ENCODE peak calls at places on chromosomes 6 and 20, in five cellular contexts. One of them, this sample, is unnamed.

GRCh38 chr6:64049736-64050135 is 414.1 kb downstream of the PHF3 start:
- DNase-seq in neural crest cell: no peak
- DNase-seq in A549: no peak
- DNase-seq in SW480: no peak
- DNase-seq in hippocampal formation: no peak
- DNase-seq in this sample: no peak

GRCh38 chr6:158285321-158285960 is 26.8 kb upstream of the TULP4 start:
- DNase-seq in A549: no peak
- DNase-seq in neural crest cell: peak
- DNase-seq in hippocampal formation: peak
- DNase-seq in SW480: no peak
- DNase-seq in this sample: no peak

GRCh38 chr20:50762045-50762422 is 30.7 kb downstream of the PARD6B start:
- DNase-seq in hippocampal formation: no peak
- DNase-seq in A549: no peak
- DNase-seq in SW480: no peak
- DNase-seq in neural crest cell: no peak
- DNase-seq in this sample: no peak

GRCh38 chr20:37757550-37757949 is 63.7 kb downstream of the CTNNBL1 start:
- DNase-seq in SW480: peak
- DNase-seq in A549: no peak
- DNase-seq in hippocampal formation: no peak
- DNase-seq in neural crest cell: no peak
- DNase-seq in this sample: peak

GRCh38 chr6:159720708-159721107 is 6.6 kb upstream of the WTAP start:
- DNase-seq in A549: peak
- DNase-seq in hippocampal formation: no peak
- DNase-seq in SW480: peak
- DNase-seq in neural crest cell: no peak
- DNase-seq in this sample: no peak

GRCh38 chr6:1597924-1598323 is 11.8 kb upstream of the FOXC1 start:
- DNase-seq in hippocampal formation: no peak
- DNase-seq in SW480: no peak
- DNase-seq in A549: no peak
- DNase-seq in neural crest cell: no peak
- DNase-seq in this sample: no peak

GRCh38 chr6:29553268-29554057 is 6.1 kb downstream of the UBD start:
- DNase-seq in hippocampal formation: no peak
- DNase-seq in neural crest cell: peak
- DNase-seq in A549: no peak
- DNase-seq in SW480: no peak
- DNase-seq in this sample: peak

GRCh38 chr20:1338801-1339200 is 9.9 kb upstream of the SDCBP2 start:
- DNase-seq in A549: no peak
- DNase-seq in SW480: no peak
- DNase-seq in hippocampal formation: no peak
- DNase-seq in neural crest cell: no peak
- DNase-seq in this sample: no peak

GRCh38 chr6:63644668-63645326 is 9.2 kb downstream of the PHF3 start:
- DNase-seq in hippocampal formation: no peak
- DNase-seq in SW480: no peak
- DNase-seq in A549: no peak
- DNase-seq in neural crest cell: no peak
- DNase-seq in this sample: no peak

GRCh38 chr6:150363733-150364132 is 5.1 kb upstream of the IYD start:
- DNase-seq in neural crest cell: no peak
- DNase-seq in hippocampal formation: no peak
- DNase-seq in SW480: no peak
- DNase-seq in A549: no peak
- DNase-seq in this sample: no peak

GRCh38 chr20:56411759-56412472 is at the start of gene CASS4:
- DNase-seq in A549: no peak
- DNase-seq in SW480: no peak
- DNase-seq in hippocampal formation: peak
- DNase-seq in neural crest cell: no peak
- DNase-seq in this sample: no peak

GRCh38 chr6:35725721-35726438 is 11.0 kb upstream of the ARMC12 start:
- DNase-seq in SW480: no peak
- DNase-seq in neural crest cell: no peak
- DNase-seq in hippocampal formation: peak
- DNase-seq in A549: no peak
- DNase-seq in this sample: peak

GRCh38 chr6:91438570-91438969 is 851.7 kb upstream of the MAP3K7 start:
- DNase-seq in hippocampal formation: no peak
- DNase-seq in SW480: no peak
- DNase-seq in neural crest cell: no peak
- DNase-seq in A549: no peak
- DNase-seq in this sample: no peak

GRCh38 chr6:35120746-35121145 is 20.4 kb downstream of the TCP11 start:
- DNase-seq in A549: no peak
- DNase-seq in SW480: no peak
- DNase-seq in neural crest cell: no peak
- DNase-seq in hippocampal formation: no peak
- DNase-seq in this sample: no peak

GRCh38 chr20:48736231-48736630 is 91.6 kb downstream of the PREX1 start:
- DNase-seq in neural crest cell: no peak
- DNase-seq in hippocampal formation: no peak
- DNase-seq in A549: no peak
- DNase-seq in SW480: no peak
- DNase-seq in this sample: no peak

GRCh38 chr6:154430494-154430919 is 73.9 kb upstream of the IPCEF1 start:
- DNase-seq in A549: no peak
- DNase-seq in hippocampal formation: no peak
- DNase-seq in SW480: no peak
- DNase-seq in neural crest cell: no peak
- DNase-seq in this sample: no peak

GRCh38 chr6:12577124-12577845 is 139.3 kb upstream of the PHACTR1 start:
- DNase-seq in hippocampal formation: no peak
- DNase-seq in neural crest cell: no peak
- DNase-seq in A549: no peak
- DNase-seq in SW480: no peak
- DNase-seq in this sample: no peak

GRCh38 chr6:48087448-48087847 is 23.5 kb downstream of the PTCHD4 start:
- DNase-seq in hippocampal formation: no peak
- DNase-seq in neural crest cell: no peak
- DNase-seq in A549: no peak
- DNase-seq in SW480: peak
- DNase-seq in this sample: no peak

GRCh38 chr6:145199961-145200360 is 535.4 kb downstream of the EPM2A start:
- DNase-seq in SW480: no peak
- DNase-seq in hippocampal formation: no peak
- DNase-seq in A549: no peak
- DNase-seq in neural crest cell: no peak
- DNase-seq in this sample: no peak

GRCh38 chr6:168675375-168675774 is 234.4 kb downstream of the SMOC2 start:
- DNase-seq in A549: no peak
- DNase-seq in hippocampal formation: no peak
- DNase-seq in neural crest cell: no peak
- DNase-seq in SW480: no peak
- DNase-seq in this sample: no peak

GRCh38 chr6:166627875-166628849 is 1.1 kb upstream of the RPS6KA2 start:
- DNase-seq in neural crest cell: peak
- DNase-seq in A549: peak
- DNase-seq in SW480: peak
- DNase-seq in hippocampal formation: peak
- DNase-seq in this sample: peak

GRCh38 chr6:29617782-29618557 is 15.0 kb downstream of the GABBR1 start:
- DNase-seq in SW480: no peak
- DNase-seq in neural crest cell: no peak
- DNase-seq in A549: peak
- DNase-seq in hippocampal formation: no peak
- DNase-seq in this sample: no peak

GRCh38 chr6:29722773-29723665 is at the start of gene HLA-F:
- DNase-seq in hippocampal formation: peak
- DNase-seq in A549: peak
- DNase-seq in neural crest cell: peak
- DNase-seq in SW480: peak
- DNase-seq in this sample: peak

GRCh38 chr6:44500074-44500473 is 112.6 kb downstream of the CDC5L start:
- DNase-seq in SW480: no peak
- DNase-seq in A549: no peak
- DNase-seq in hippocampal formation: no peak
- DNase-seq in neural crest cell: no peak
- DNase-seq in this sample: no peak

GRCh38 chr20:62651285-62652021 is 9.2 kb downstream of the SLCO4A1 start:
- DNase-seq in hippocampal formation: no peak
- DNase-seq in SW480: no peak
- DNase-seq in A549: no peak
- DNase-seq in neural crest cell: no peak
- DNase-seq in this sample: peak

GRCh38 chr20:20276806-20277530 is 90.9 kb upstream of the INSM1 start:
- DNase-seq in A549: no peak
- DNase-seq in SW480: no peak
- DNase-seq in neural crest cell: no peak
- DNase-seq in hippocampal formation: no peak
- DNase-seq in this sample: no peak

GRCh38 chr6:18088419-18089296 is 33.8 kb downstream of the NHLRC1 start:
- DNase-seq in neural crest cell: no peak
- DNase-seq in hippocampal formation: no peak
- DNase-seq in SW480: no peak
- DNase-seq in A549: no peak
- DNase-seq in this sample: no peak

GRCh38 chr6:158910484-158911075 is 89.4 kb downstream of the RSPH3 start:
- DNase-seq in SW480: no peak
- DNase-seq in neural crest cell: no peak
- DNase-seq in hippocampal formation: peak
- DNase-seq in A549: no peak
- DNase-seq in this sample: no peak

GRCh38 chr6:793261-793660 is 100.3 kb upstream of the EXOC2 start:
- DNase-seq in A549: no peak
- DNase-seq in SW480: no peak
- DNase-seq in hippocampal formation: no peak
- DNase-seq in neural crest cell: no peak
- DNase-seq in this sample: no peak

GRCh38 chr6:137297887-137298286 is 78.7 kb upstream of the IFNGR1 start:
- DNase-seq in hippocampal formation: peak
- DNase-seq in SW480: no peak
- DNase-seq in neural crest cell: peak
- DNase-seq in A549: no peak
- DNase-seq in this sample: no peak

GRCh38 chr6:39224058-39224457 is 5.2 kb downstream of the KCNK5 start:
- DNase-seq in A549: no peak
- DNase-seq in hippocampal formation: no peak
- DNase-seq in neural crest cell: no peak
- DNase-seq in SW480: no peak
- DNase-seq in this sample: no peak

GRCh38 chr6:145148392-145149175 is 586.7 kb downstream of the EPM2A start:
- DNase-seq in hippocampal formation: no peak
- DNase-seq in A549: peak
- DNase-seq in neural crest cell: no peak
- DNase-seq in SW480: peak
- DNase-seq in this sample: peak

GRCh38 chr6:163311830-163312229 is 102.7 kb upstream of the QKI start:
- DNase-seq in neural crest cell: no peak
- DNase-seq in hippocampal formation: no peak
- DNase-seq in A549: peak
- DNase-seq in SW480: peak
- DNase-seq in this sample: no peak

GRCh38 chr6:139231206-139231605 is 60.6 kb downstream of the TXLNB start:
- DNase-seq in neural crest cell: no peak
- DNase-seq in SW480: no peak
- DNase-seq in hippocampal formation: no peak
- DNase-seq in A549: no peak
- DNase-seq in this sample: no peak

GRCh38 chr6:151021878-151022277 is 156.4 kb downstream of the MTHFD1L start:
- DNase-seq in SW480: no peak
- DNase-seq in A549: no peak
- DNase-seq in neural crest cell: no peak
- DNase-seq in hippocampal formation: no peak
- DNase-seq in this sample: no peak